ENCODE peak calls at places on chromosomes 12 and 14, in six cellular contexts. W is IMR-90, N is left ventricle myocardium inferior, Y is tibial nerve, U is A549, H is uterus. J is an unnamed sample.

GRCh38 chr12:57088442-57089258 is at the start of gene NAB2:
- DNase-seq in Y (peak; percentile 95), W (peak; percentile 97), U (peak; percentile 89), N (peak; percentile 98), H (peak; percentile 97), J (peak; percentile 85)

GRCh38 chr12:130703733-130704375 is 12.2 kb downstream of the RIMBP2 start:
- DNase-seq in H (no peak), N (no peak), Y (no peak), W (no peak), U (no peak), J (no peak)

GRCh38 chr14:37179896-37180502 is 7.6 kb upstream of the SLC25A21 start:
- DNase-seq in Y (no peak), W (peak; percentile 86), N (no peak), U (no peak), H (no peak), J (no peak)

GRCh38 chr12:87923361-87923760 is 105.8 kb downstream of the C12orf50 start:
- DNase-seq in H (no peak), W (no peak), U (no peak), N (no peak), Y (no peak), J (no peak)

GRCh38 chr12:9064201-9064814 is 51.4 kb downstream of the A2M start:
- DNase-seq in U (peak; percentile 57), Y (peak; percentile 55), N (peak; percentile 69), W (peak; percentile 10), H (peak; percentile 48), J (peak; percentile 42)

GRCh38 chr12:69510176-69510827 is 40.1 kb downstream of the FRS2 start:
- DNase-seq in H (no peak), U (no peak), Y (no peak), N (no peak), W (no peak), J (no peak)

GRCh38 chr12:29702222-29702621 is 81.5 kb downstream of the TMTC1 start:
- DNase-seq in H (no peak), W (no peak), U (no peak), Y (no peak), N (no peak), J (no peak)

GRCh38 chr12:34625116-34625515 is 602.8 kb downstream of the ALG10 start:
- DNase-seq in Y (no peak), H (no peak), W (no peak), U (no peak), N (no peak), J (peak; percentile 7)

GRCh38 chr12:4148418-4149056 is 125.0 kb upstream of the CCND2 start:
- DNase-seq in U (no peak), Y (peak; percentile 31), N (peak; percentile 55), H (no peak), W (no peak), J (no peak)

GRCh38 chr14:75101491-75101890 is 25.4 kb downstream of the NEK9 start:
- DNase-seq in Y (no peak), H (no peak), W (no peak), N (no peak), U (no peak), J (no peak)

GRCh38 chr12:123058980-123059379 is 78.5 kb downstream of the ARL6IP4 start:
- DNase-seq in N (no peak), U (no peak), W (peak; percentile 49), Y (no peak), H (no peak), J (no peak)

GRCh38 chr14:52241102-52241793 is 26.2 kb upstream of the PTGDR start:
- DNase-seq in W (peak; percentile 89), Y (no peak), H (no peak), U (no peak), N (no peak), J (no peak)

GRCh38 chr12:109827566-109828550 is 5.3 kb downstream of the TRPV4 start:
- DNase-seq in W (no peak), Y (peak; percentile 31), H (no peak), U (no peak), N (peak; percentile 61), J (no peak)

GRCh38 chr14:50362791-50363733 is 33.6 kb downstream of the CDKL1 start:
- DNase-seq in U (no peak), W (peak; percentile 14), N (no peak), H (no peak), Y (no peak), J (no peak)

GRCh38 chr14:24086193-24086955 is 7.7 kb upstream of the PCK2 start:
- DNase-seq in Y (no peak), N (no peak), H (no peak), W (no peak), U (no peak), J (no peak)

GRCh38 chr12:24008166-24008565 is 58.7 kb upstream of the SOX5 start:
- DNase-seq in H (no peak), W (no peak), U (no peak), Y (no peak), N (no peak), J (no peak)

GRCh38 chr12:3076730-3077571 is at the start of gene TSPAN9:
- DNase-seq in H (peak; percentile 73), Y (peak; percentile 62), N (peak; percentile 82), W (peak; percentile 48), U (peak; percentile 83), J (no peak)

GRCh38 chr12:124464062-124464461 is 103.3 kb downstream of the NCOR2 start:
- DNase-seq in W (peak; percentile 23), H (no peak), Y (no peak), N (peak; percentile 48), U (no peak), J (no peak)

GRCh38 chr12:12206776-12207388 is 60.0 kb downstream of the LRP6 start:
- DNase-seq in Y (no peak), W (no peak), H (no peak), U (no peak), N (no peak), J (no peak)

GRCh38 chr14:52926994-52927393 is 23.9 kb downstream of the FERMT2 start:
- DNase-seq in Y (no peak), H (no peak), W (peak; percentile 72), N (no peak), U (no peak), J (no peak)

GRCh38 chr14:103500148-103500990 is 22.3 kb downstream of the CKB start:
- DNase-seq in U (no peak), H (peak; percentile 92), Y (peak; percentile 93), N (peak; percentile 90), W (peak; percentile 81), J (no peak)

GRCh38 chr12:121789800-121790748 is 3.4 kb downstream of the RHOF start:
- DNase-seq in N (peak; percentile 70), Y (peak; percentile 41), U (no peak), W (peak; percentile 34), H (no peak), J (no peak)

GRCh38 chr12:121793501-121793835 is at the start of gene RHOF:
- DNase-seq in W (no peak), Y (no peak), N (peak; percentile 58), H (no peak), U (no peak), J (no peak)

GRCh38 chr12:121792607-121793500 is 634 bp downstream of the RHOF start:
- DNase-seq in W (no peak), H (no peak), Y (no peak), N (peak; percentile 54), U (no peak), J (no peak)

GRCh38 chr12:121793836-121794531 is 496 bp upstream of the RHOF start:
- DNase-seq in Y (peak; percentile 78), N (peak; percentile 90), H (peak; percentile 90), W (peak; percentile 89), U (peak; percentile 88), J (peak; percentile 89)

DNA sequence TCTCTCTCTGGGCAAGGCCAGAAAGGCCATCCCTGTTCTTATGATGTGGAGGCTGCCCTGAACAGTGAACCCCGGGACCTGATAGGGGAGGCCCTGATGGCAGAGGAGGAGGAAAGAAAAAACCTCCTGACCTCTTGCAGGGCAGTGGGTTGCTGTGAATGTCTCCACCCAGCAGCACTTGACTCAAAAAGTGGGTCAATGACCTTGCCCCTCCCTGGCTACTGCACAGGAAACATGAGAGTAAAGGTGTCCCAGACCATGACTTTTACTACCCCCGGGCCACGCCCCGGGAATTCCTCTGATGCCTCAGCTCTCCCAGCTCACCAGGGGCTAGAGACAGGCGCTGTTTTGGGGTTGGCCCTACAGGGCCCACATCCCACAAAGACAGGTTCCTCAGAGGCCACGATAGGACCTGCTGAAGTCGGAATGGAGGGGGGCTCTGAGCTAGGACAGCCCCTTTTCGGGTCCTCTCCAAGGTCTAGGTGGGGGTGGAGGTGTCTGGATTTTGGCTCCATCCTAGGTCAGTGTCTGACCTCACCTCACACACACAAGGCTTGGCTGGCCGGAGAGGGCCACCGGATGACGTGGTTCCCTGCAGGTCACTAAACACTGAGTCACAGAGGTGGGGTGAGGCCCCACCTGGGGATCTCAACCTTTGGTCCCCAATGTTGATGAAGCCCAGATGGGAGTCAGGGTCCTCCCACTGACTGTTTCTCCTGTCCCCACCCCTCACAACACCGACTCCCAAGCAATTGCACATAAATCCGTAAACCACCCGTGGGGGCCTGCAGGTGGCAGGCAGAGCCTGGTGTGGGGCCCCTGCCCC is 1.6 kb downstream of the RHOF start:
- DNase-seq in U (no peak), H (no peak), Y (no peak), N (no peak), W (no peak), J (no peak)
- H3K4me1 ChIP-seq in U (peaks cover 78% of the 10 kb centered on the region), H (peaks cover 17% of the 10 kb centered on the region), Y (no peaks in the 10 kb centered on the region), N (peaks cover 95% of the 10 kb centered on the region), W (peaks cover 7% of the 10 kb centered on the region), J (peaks cover 62% of the 10 kb centered on the region)

GRCh38 chr12:21647179-21647578 is 10.5 kb downstream of the LDHB start:
- DNase-seq in W (no peak), U (no peak), Y (no peak), N (no peak), H (no peak), J (no peak)

GRCh38 chr12:21648378-21648777 is 9.3 kb downstream of the LDHB start:
- DNase-seq in Y (no peak), H (no peak), N (no peak), U (no peak), W (no peak), J (no peak)

GRCh38 chr12:21650997-21651396 is 6.6 kb downstream of the LDHB start:
- DNase-seq in U (no peak), W (no peak), N (no peak), Y (no peak), H (no peak), J (no peak)

GRCh38 chr12:21651821-21652220 is 5.8 kb downstream of the LDHB start:
- DNase-seq in Y (no peak), N (no peak), W (no peak), U (no peak), H (no peak), J (no peak)

DNA sequence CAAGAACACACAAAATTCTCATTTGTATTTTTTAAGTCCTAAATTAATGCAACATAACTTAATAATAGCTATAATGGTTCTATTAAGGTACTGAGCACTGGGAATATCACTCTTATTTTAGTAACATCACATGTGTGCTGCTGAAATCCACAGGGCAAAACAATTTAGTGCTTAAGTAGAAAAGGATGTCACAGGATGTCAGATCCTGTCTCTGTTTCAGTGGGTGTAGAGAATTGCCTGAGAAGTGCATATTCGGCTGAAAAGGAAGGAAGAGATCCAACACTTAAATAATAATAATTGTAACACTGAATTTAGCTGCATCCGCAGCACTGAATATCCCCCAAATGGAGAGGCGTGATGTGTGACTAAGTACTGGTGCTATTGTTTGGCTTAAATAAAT is 8.6 kb downstream of the LDHB start:
- DNase-seq in W (no peak), H (no peak), N (no peak), Y (no peak), U (no peak), J (no peak)
- H3K4me1 ChIP-seq in W (peaks cover 1% of the 10 kb centered on the region), H (no peaks in the 10 kb centered on the region), N (peaks cover 95% of the 10 kb centered on the region), Y (no peaks in the 10 kb centered on the region), U (peaks cover 93% of the 10 kb centered on the region), J (no peaks in the 10 kb centered on the region)

GRCh38 chr14:59429798-59430197 is 35.4 kb downstream of the GPR135 start:
- DNase-seq in H (no peak), W (no peak), N (no peak), U (no peak), Y (no peak), J (no peak)
- H3K4me1 ChIP-seq in H (no peaks in the 10 kb centered on the region), W (peaks cover 3% of the 10 kb centered on the region), N (peaks cover 43% of the 10 kb centered on the region), U (peaks cover 8% of the 10 kb centered on the region), Y (no peaks in the 10 kb centered on the region), J (peaks cover 4% of the 10 kb centered on the region)

GRCh38 chr12:47808574-47809380 is 10.9 kb downstream of the HDAC7 start:
- DNase-seq in W (peak; percentile 44), Y (no peak), N (no peak), U (peak; percentile 53), H (no peak), J (no peak)
- H3K4me1 ChIP-seq in W (peaks cover 70% of the 10 kb centered on the region), Y (peaks cover 9% of the 10 kb centered on the region), N (peaks cover 98% of the 10 kb centered on the region), U (peaks cover 56% of the 10 kb centered on the region), H (peaks cover 30% of the 10 kb centered on the region), J (peaks cover 62% of the 10 kb centered on the region)